ENCODE peak calls at places on chromosomes 12 and 14, in nine cellular contexts. Z is astrocyte of the cerebellum, I is cardiac fibroblast, V is ovary, R is K562, U is A549, K is fibroblast of mammary gland, N is bronchial epithelial cell, C is fibroblast of pulmonary artery. T is an unnamed sample.

GRCh38 chr14:38078393-38078792 is 129.3 kb upstream of the SSTR1 start:
- DNase-seq in Z (no peak), I (no peak), V (no peak), R (no peak), U (no peak), K (no peak), N (peak), C (no peak), T (no peak)

GRCh38 chr12:113788020-113788856 is 177.9 kb downstream of the RBM19 start:
- DNase-seq in Z (no peak), I (no peak), V (no peak), R (no peak), U (no peak), K (peak), N (peak), C (peak), T (peak)

GRCh38 chr14:75711796-75712211 is 50.8 kb downstream of the TTLL5 start:
- DNase-seq in Z (peak), I (peak), V (peak), R (no peak), U (peak), K (peak), N (peak), C (peak), T (peak)

GRCh38 chr14:85252011-85252410 is 277.9 kb upstream of the FLRT2 start:
- DNase-seq in Z (peak), I (peak), V (no peak), R (no peak), U (no peak), K (peak), N (peak), C (peak), T (peak)

GRCh38 chr14:26872510-26872909 is 274.7 kb upstream of the NOVA1 start:
- DNase-seq in Z (peak), I (peak), V (no peak), R (no peak), U (no peak), K (peak), N (no peak), C (peak), T (no peak)

GRCh38 chr12:68884251-68884650 is 48.7 kb downstream of the CPM start:
- DNase-seq in Z (no peak), I (no peak), V (no peak), R (no peak), U (no peak), K (no peak), N (no peak), C (no peak), T (no peak)

GRCh38 chr14:79542121-79542520 is 669.2 kb downstream of the DIO2 start:
- DNase-seq in Z (no peak), I (peak), V (no peak), R (no peak), U (no peak), K (no peak), N (no peak), C (peak), T (peak)

GRCh38 chr14:91996951-91997371 is 42.9 kb downstream of the TRIP11 start:
- DNase-seq in Z (peak), I (peak), V (no peak), R (peak), U (peak), K (peak), N (peak), C (peak), T (peak)

GRCh38 chr12:26378721-26379120 is 183.3 kb downstream of the SSPN start:
- DNase-seq in Z (no peak), I (peak), V (no peak), R (no peak), U (no peak), K (no peak), N (no peak), C (peak), T (no peak)

GRCh38 chr12:106245767-106246166 is 2.1 kb downstream of the CKAP4 start:
- DNase-seq in Z (no peak), I (peak), V (no peak), R (no peak), U (peak), K (peak), N (peak), C (peak), T (peak)

GRCh38 chr12:82479511-82479910 is 121.2 kb downstream of the METTL25 start:
- DNase-seq in Z (peak), I (peak), V (no peak), R (no peak), U (no peak), K (peak), N (peak), C (peak), T (peak)

GRCh38 chr14:95480109-95480886 is 36.2 kb downstream of the SYNE3 start:
- DNase-seq in Z (no peak), I (peak), V (no peak), R (no peak), U (no peak), K (peak), N (no peak), C (peak), T (peak)

GRCh38 chr14:95292660-95293425 is 26.9 kb downstream of the CLMN start:
- DNase-seq in Z (no peak), I (no peak), V (no peak), R (no peak), U (no peak), K (no peak), N (no peak), C (no peak), T (no peak)

GRCh38 chr14:94515426-94515825 is 6.2 kb upstream of the SERPINA12 start:
- DNase-seq in Z (no peak), I (no peak), V (no peak), R (no peak), U (no peak), K (no peak), N (no peak), C (no peak), T (no peak)

GRCh38 chr14:52553002-52553670 is 500 bp downstream of the GPR137C start:
- DNase-seq in Z (no peak), I (peak), V (peak), R (peak), U (no peak), K (peak), N (no peak), C (peak), T (peak)

GRCh38 chr12:50282581-50283229 is 615 bp downstream of the LIMA1 start:
- DNase-seq in Z (no peak), I (peak), V (no peak), R (peak), U (peak), K (peak), N (peak), C (peak), T (peak)

GRCh38 chr12:52461693-52462092 is 9.7 kb upstream of the KRT6B start:
- DNase-seq in Z (no peak), I (no peak), V (no peak), R (no peak), U (no peak), K (no peak), N (no peak), C (no peak), T (no peak)

GRCh38 chr14:54735424-54735823 is 167.2 kb downstream of the GCH1 start:
- DNase-seq in Z (no peak), I (no peak), V (no peak), R (no peak), U (no peak), K (no peak), N (no peak), C (no peak), T (no peak)

GRCh38 chr12:121798807-121799174 is 5.0 kb upstream of the SETD1B start:
- DNase-seq in Z (no peak), I (no peak), V (peak), R (no peak), U (no peak), K (no peak), N (no peak), C (no peak), T (no peak)

GRCh38 chr14:100767788-100768536 is 41.3 kb downstream of the DLK1 start:
- DNase-seq in Z (no peak), I (no peak), V (peak), R (no peak), U (no peak), K (no peak), N (no peak), C (no peak), T (no peak)

GRCh38 chr14:68173227-68173972 is 353.8 kb downstream of the RAD51B start:
- DNase-seq in Z (no peak), I (no peak), V (no peak), R (no peak), U (no peak), K (peak), N (no peak), C (no peak), T (peak)

GRCh38 chr12:31362115-31362758 is 36.3 kb upstream of the SINHCAF start:
- DNase-seq in Z (peak), I (no peak), V (no peak), R (peak), U (no peak), K (no peak), N (peak), C (no peak), T (peak)

GRCh38 chr14:91381801-91382670 is 35.6 kb downstream of the CCDC88C start:
- DNase-seq in Z (no peak), I (no peak), V (no peak), R (peak), U (no peak), K (no peak), N (no peak), C (no peak), T (no peak)

GRCh38 chr14:83894519-83894918 is 1635.4 kb upstream of the FLRT2 start:
- DNase-seq in Z (no peak), I (no peak), V (no peak), R (no peak), U (no peak), K (no peak), N (no peak), C (no peak), T (peak)

GRCh38 chr14:93049867-93050331 is 65.8 kb downstream of the ITPK1 start:
- DNase-seq in Z (no peak), I (peak), V (peak), R (no peak), U (no peak), K (no peak), N (no peak), C (peak), T (peak)

GRCh38 chr12:32265920-32266319 is 133.4 kb upstream of the FGD4 start:
- DNase-seq in Z (no peak), I (no peak), V (no peak), R (no peak), U (no peak), K (no peak), N (no peak), C (no peak), T (no peak)

GRCh38 chr12:795305-795704 is 42.9 kb downstream of the WNK1 start:
- DNase-seq in Z (no peak), I (no peak), V (no peak), R (no peak), U (no peak), K (no peak), N (no peak), C (no peak), T (no peak)

GRCh38 chr14:81303258-81303935 is 82.6 kb upstream of the GTF2A1 start:
- DNase-seq in Z (no peak), I (no peak), V (no peak), R (peak), U (no peak), K (no peak), N (peak), C (no peak), T (no peak)

GRCh38 chr12:27347779-27348178 is 15.1 kb downstream of the BMAL2 start:
- DNase-seq in Z (no peak), I (no peak), V (no peak), R (no peak), U (no peak), K (no peak), N (peak), C (no peak), T (no peak)

GRCh38 chr14:65206448-65207096 is 104.3 kb upstream of the MAX start:
- DNase-seq in Z (no peak), I (no peak), V (no peak), R (no peak), U (no peak), K (peak), N (peak), C (peak), T (peak)

GRCh38 chr14:31420319-31421081 is at the start of gene HEATR5A:
- DNase-seq in Z (peak), I (peak), V (peak), R (peak), U (peak), K (peak), N (peak), C (peak), T (peak)

GRCh38 chr14:22315336-22315735 is 273.7 kb downstream of the DAD1 start:
- DNase-seq in Z (no peak), I (no peak), V (no peak), R (no peak), U (no peak), K (no peak), N (peak), C (no peak), T (no peak)

GRCh38 chr14:53260928-53261327 is 107.8 kb upstream of the DDHD1 start:
- DNase-seq in Z (no peak), I (no peak), V (no peak), R (no peak), U (no peak), K (no peak), N (no peak), C (no peak), T (no peak)

GRCh38 chr12:59452259-59452658 is 143.6 kb upstream of the SLC16A7 start:
- DNase-seq in Z (no peak), I (peak), V (no peak), R (no peak), U (no peak), K (peak), N (peak), C (peak), T (peak)

GRCh38 chr14:73465833-73466532 is 7.6 kb upstream of the NUMB start:
- DNase-seq in Z (no peak), I (no peak), V (no peak), R (no peak), U (no peak), K (no peak), N (no peak), C (no peak), T (peak)

GRCh38 chr12:11174022-11174421 is 3.0 kb downstream of the SMIM10L1 start:
- DNase-seq in Z (no peak), I (no peak), V (no peak), R (no peak), U (no peak), K (peak), N (no peak), C (peak), T (peak)

GRCh38 chr12:95994476-95994875 is 1.7 kb downstream of the HAL start:
- DNase-seq in Z (no peak), I (no peak), V (no peak), R (no peak), U (no peak), K (no peak), N (no peak), C (no peak), T (no peak)

GRCh38 chr12:124927325-124928094 is 13.1 kb upstream of the UBC start:
- DNase-seq in Z (peak), I (peak), V (peak), R (peak), U (peak), K (peak), N (peak), C (peak), T (peak)

GRCh38 chr12:107656302-107656701 is 29.3 kb upstream of the PWP1 start:
- DNase-seq in Z (no peak), I (no peak), V (no peak), R (no peak), U (no peak), K (no peak), N (no peak), C (no peak), T (no peak)

GRCh38 chr14:21498540-21499526 is 12.3 kb downstream of the METTL3 start:
- DNase-seq in Z (peak), I (peak), V (no peak), R (peak), U (peak), K (peak), N (peak), C (peak), T (peak)

GRCh38 chr12:12705833-12706520 is 10.0 kb upstream of the GPR19 start:
- DNase-seq in Z (no peak), I (no peak), V (no peak), R (no peak), U (no peak), K (no peak), N (no peak), C (no peak), T (no peak)

GRCh38 chr12:12701457-12701856 is 5.5 kb upstream of the GPR19 start:
- DNase-seq in Z (no peak), I (no peak), V (no peak), R (no peak), U (no peak), K (no peak), N (no peak), C (no peak), T (no peak)

GRCh38 chr12:12700249-12700648 is 4.3 kb upstream of the GPR19 start:
- DNase-seq in Z (no peak), I (no peak), V (no peak), R (no peak), U (no peak), K (no peak), N (no peak), C (no peak), T (peak)

GRCh38 chr12:12699345-12699744 is 3.4 kb upstream of the GPR19 start:
- DNase-seq in Z (no peak), I (no peak), V (no peak), R (no peak), U (no peak), K (no peak), N (no peak), C (no peak), T (no peak)

GRCh38 chr12:12704593-12705230 is 8.7 kb upstream of the GPR19 start:
- DNase-seq in Z (peak), I (peak), V (peak), R (peak), U (peak), K (peak), N (peak), C (peak), T (peak)
- TF ChIP-seq CTCF in Z (peak), I (peak), V (peak), R (peak), U (peak), K (peak), N (peak), C (peak), T (peak)

GRCh38 chr12:6927379-6927991 is at the start of gene ATN1:
- DNase-seq in Z (no peak), I (peak), V (peak), R (peak), U (peak), K (peak), N (no peak), C (peak), T (peak)

GRCh38 chr12:6927999-6928702 is 392 bp downstream of the ATN1 start:
- DNase-seq in Z (no peak), I (no peak), V (peak), R (peak), U (no peak), K (no peak), N (no peak), C (no peak), T (no peak)

GRCh38 chr12:6932766-6933165 is 5.0 kb downstream of the ATN1 start:
- DNase-seq in Z (no peak), I (no peak), V (no peak), R (no peak), U (no peak), K (no peak), N (no peak), C (no peak), T (no peak)

GRCh38 chr12:6928703-6929407 is 1.1 kb downstream of the ATN1 start:
- DNase-seq in Z (no peak), I (no peak), V (no peak), R (no peak), U (no peak), K (no peak), N (no peak), C (no peak), T (no peak)

GRCh38 chr12:6929806-6930452 is 2.2 kb downstream of the ATN1 start:
- DNase-seq in Z (no peak), I (no peak), V (no peak), R (no peak), U (no peak), K (no peak), N (no peak), C (no peak), T (no peak)
- H3K4me3 ChIP-seq in Z (peak), I (peak), V (peak), R (peak), U (no peak), K (peak), N (no peak), C (peak), T (peak)

DNA sequence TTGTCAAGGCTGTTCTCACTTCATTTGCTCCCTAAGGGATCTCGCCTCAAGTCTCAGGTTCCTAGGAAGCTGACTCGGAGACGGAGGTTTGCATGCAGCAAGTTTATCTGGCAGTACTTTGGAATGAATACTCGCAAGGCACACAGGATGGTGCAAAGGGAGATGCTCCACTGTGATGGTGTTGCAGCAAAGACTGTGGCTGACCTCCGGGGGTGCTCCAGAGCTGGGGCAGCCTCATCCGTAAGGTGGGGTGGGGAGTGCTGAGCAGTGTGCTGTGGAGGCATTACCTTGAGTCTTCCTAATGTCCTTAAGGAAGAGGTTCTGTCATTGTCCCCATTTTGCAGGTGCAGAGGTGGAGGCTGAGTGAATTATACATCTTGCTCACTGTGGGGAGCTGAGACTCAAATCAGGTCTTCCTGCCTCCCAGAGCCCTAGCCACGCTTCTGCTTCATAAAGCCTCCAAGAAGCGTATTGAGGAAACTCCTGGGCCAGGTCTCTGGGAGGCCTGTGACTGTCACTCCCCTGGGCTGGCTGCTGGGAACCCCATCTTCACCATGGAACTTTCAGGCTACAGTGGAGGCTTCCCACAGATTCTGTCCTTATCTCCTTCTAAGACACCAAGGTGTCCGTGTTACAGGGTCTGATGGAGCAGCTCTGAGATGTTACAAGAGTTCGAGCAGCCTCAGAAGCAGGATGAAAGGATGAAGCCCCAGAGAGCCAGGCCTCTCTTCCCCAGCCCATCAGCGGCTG is 39.5 kb downstream of the GALNT16 start:
- DNase-seq in Z (no peak), I (no peak), V (no peak), R (no peak), U (no peak), K (no peak), N (no peak), C (no peak), T (no peak)
- TF ChIP-seq CTCF in Z (peak), I (peak), V (no peak), R (peak), U (no peak), K (peak), N (peak), C (peak), T (peak)

DNA sequence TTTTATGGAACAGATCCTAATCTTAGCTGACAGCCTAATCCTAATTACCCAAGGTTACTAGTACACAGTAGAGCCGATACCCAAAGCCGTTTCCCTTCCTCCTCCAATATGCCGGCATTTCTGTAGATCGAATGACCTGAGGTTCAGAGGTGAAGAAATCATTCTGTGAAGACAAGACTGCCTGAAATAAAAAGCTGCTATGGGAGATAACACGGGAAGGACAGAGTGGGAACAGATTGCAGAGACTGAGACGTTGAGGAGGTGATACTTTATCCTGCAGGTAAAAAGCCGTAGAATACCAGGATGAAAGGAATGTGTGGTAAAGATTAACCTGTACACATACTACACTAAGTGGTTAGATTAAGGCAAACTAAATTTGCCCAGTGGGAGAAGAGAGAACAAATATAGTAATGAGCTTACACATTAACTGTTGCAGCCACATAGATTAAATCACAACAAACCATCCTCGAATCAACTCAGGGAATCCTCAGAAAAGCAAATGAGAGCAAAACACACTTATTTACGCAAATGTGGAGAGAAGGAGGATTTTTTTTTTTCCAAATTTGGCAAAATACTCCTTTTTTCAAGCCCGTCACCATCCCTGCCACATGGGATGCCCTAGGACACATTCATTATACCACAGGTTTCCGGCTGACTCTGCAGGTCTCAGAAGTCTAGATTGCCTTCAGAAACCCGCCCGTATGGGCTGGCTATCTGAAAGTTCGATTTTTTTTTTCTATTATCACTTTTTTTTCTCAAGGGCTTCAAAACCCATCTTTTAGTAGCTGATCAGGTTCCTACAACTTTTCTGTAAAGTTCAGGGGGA is 188.0 kb downstream of the TTC8 start:
- DNase-seq in Z (no peak), I (no peak), V (no peak), R (no peak), U (no peak), K (no peak), N (no peak), C (no peak), T (no peak)
- H3K4me3 ChIP-seq in Z (no peak), I (no peak), V (no peak), R (no peak), U (peak), K (no peak), N (peak), C (no peak), T (no peak)

GRCh38 chr14:29836395-29836794 is 91.3 kb downstream of the PRKD1 start:
- DNase-seq in Z (no peak), I (no peak), V (no peak), R (no peak), U (no peak), K (no peak), N (no peak), C (no peak), T (no peak)

GRCh38 chr14:29832042-29832441 is 95.6 kb downstream of the PRKD1 start:
- DNase-seq in Z (no peak), I (no peak), V (no peak), R (no peak), U (no peak), K (no peak), N (no peak), C (no peak), T (no peak)
- TF ChIP-seq CTCF in Z (no peak), I (no peak), V (no peak), R (no peak), U (no peak), K (no peak), N (no peak), C (no peak), T (no peak)

T was measured in choroid plexus epithelial cell.